ENCODE peak calls at places on chromosomes 1 and 21, in seven cellular contexts. One of them, this sample, is unnamed.

GRCh38 chr1:101338714-101339430 is 102.1 kb downstream of the S1PR1 start:
- DNase-seq in Panc1: no peak
- DNase-seq in A549: no peak
- DNase-seq in BJ: no peak
- DNase-seq in cardiac fibroblast: peak; percentile 29
- DNase-seq in HL-60: no peak
- DNase-seq in cardiac muscle cell: no peak
- DNase-seq in this sample: no peak

GRCh38 chr1:54280652-54281051 is 80.7 kb downstream of the MRPL37 start:
- DNase-seq in cardiac fibroblast: peak; percentile 12
- DNase-seq in Panc1: no peak
- DNase-seq in BJ: no peak
- DNase-seq in HL-60: no peak
- DNase-seq in A549: no peak
- DNase-seq in cardiac muscle cell: no peak
- DNase-seq in this sample: no peak

GRCh38 chr1:183590225-183591191 is at the start of gene NCF2:
- DNase-seq in Panc1: no peak
- DNase-seq in cardiac fibroblast: peak; percentile 64
- DNase-seq in A549: no peak
- DNase-seq in cardiac muscle cell: no peak
- DNase-seq in HL-60: peak; percentile 95
- DNase-seq in BJ: no peak
- DNase-seq in this sample: no peak

GRCh38 chr21:36337099-36337509 is 17.1 kb downstream of the MORC3 start:
- DNase-seq in cardiac muscle cell: no peak
- DNase-seq in HL-60: no peak
- DNase-seq in BJ: no peak
- DNase-seq in cardiac fibroblast: peak; percentile 81
- DNase-seq in A549: peak; percentile 73
- DNase-seq in Panc1: no peak
- DNase-seq in this sample: no peak

GRCh38 chr1:17572264-17572985 is 32.9 kb downstream of the ARHGEF10L start:
- DNase-seq in HL-60: no peak
- DNase-seq in Panc1: no peak
- DNase-seq in cardiac fibroblast: no peak
- DNase-seq in cardiac muscle cell: no peak
- DNase-seq in BJ: no peak
- DNase-seq in A549: no peak
- DNase-seq in this sample: no peak

GRCh38 chr1:99943238-99943794 is 26.5 kb upstream of the SLC35A3 start:
- DNase-seq in Panc1: no peak
- DNase-seq in cardiac muscle cell: peak; percentile 1
- DNase-seq in HL-60: no peak
- DNase-seq in A549: peak; percentile 5
- DNase-seq in cardiac fibroblast: peak; percentile 75
- DNase-seq in BJ: peak; percentile 71
- DNase-seq in this sample: no peak

GRCh38 chr1:51956528-51957509 is 33.7 kb downstream of the RAB3B start:
- DNase-seq in A549: no peak
- DNase-seq in cardiac muscle cell: peak; percentile 17
- DNase-seq in BJ: no peak
- DNase-seq in HL-60: no peak
- DNase-seq in Panc1: no peak
- DNase-seq in cardiac fibroblast: peak; percentile 51
- DNase-seq in this sample: peak; percentile 50

GRCh38 chr1:62356257-62356835 is 37.1 kb upstream of the KANK4 start:
- DNase-seq in BJ: peak; percentile 33
- DNase-seq in Panc1: no peak
- DNase-seq in cardiac muscle cell: no peak
- DNase-seq in cardiac fibroblast: peak; percentile 74
- DNase-seq in A549: peak; percentile 35
- DNase-seq in HL-60: no peak
- DNase-seq in this sample: no peak

GRCh38 chr21:41616063-41616591 is 108.2 kb upstream of the TMPRSS2 start:
- DNase-seq in cardiac muscle cell: no peak
- DNase-seq in cardiac fibroblast: peak; percentile 75
- DNase-seq in HL-60: no peak
- DNase-seq in Panc1: no peak
- DNase-seq in A549: no peak
- DNase-seq in BJ: peak; percentile 94
- DNase-seq in this sample: no peak

GRCh38 chr1:46211051-46211450 is 7.9 kb downstream of the LURAP1 start:
- DNase-seq in cardiac muscle cell: peak; percentile 52
- DNase-seq in BJ: no peak
- DNase-seq in Panc1: no peak
- DNase-seq in cardiac fibroblast: no peak
- DNase-seq in A549: no peak
- DNase-seq in HL-60: no peak
- DNase-seq in this sample: no peak

GRCh38 chr1:115507256-115507589 is 134.5 kb upstream of the VANGL1 start:
- DNase-seq in Panc1: no peak
- DNase-seq in A549: peak; percentile 28
- DNase-seq in BJ: no peak
- DNase-seq in cardiac fibroblast: peak; percentile 65
- DNase-seq in cardiac muscle cell: peak; percentile 56
- DNase-seq in HL-60: no peak
- DNase-seq in this sample: no peak
- TF ChIP-seq CTCF in Panc1: peak; percentile 48
- TF ChIP-seq CTCF in A549: peak; percentile 33
- TF ChIP-seq CTCF in BJ: peak; percentile 71
- TF ChIP-seq CTCF in cardiac fibroblast: peak; percentile 53
- TF ChIP-seq CTCF in cardiac muscle cell: peak; percentile 60
- TF ChIP-seq CTCF in HL-60: no peak
- TF ChIP-seq CTCF in this sample: peak; percentile 45

GRCh38 chr1:119987112-119987511 is 82.3 kb downstream of the NOTCH2 start:
- DNase-seq in HL-60: no peak
- DNase-seq in A549: peak; percentile 28
- DNase-seq in cardiac fibroblast: peak; percentile 98
- DNase-seq in BJ: peak; percentile 87
- DNase-seq in Panc1: no peak
- DNase-seq in cardiac muscle cell: no peak
- DNase-seq in this sample: no peak

GRCh38 chr1:119984771-119985170 is 84.7 kb downstream of the NOTCH2 start:
- DNase-seq in cardiac muscle cell: no peak
- DNase-seq in Panc1: no peak
- DNase-seq in A549: no peak
- DNase-seq in HL-60: no peak
- DNase-seq in BJ: no peak
- DNase-seq in cardiac fibroblast: no peak
- DNase-seq in this sample: no peak

GRCh38 chr1:119988316-119989067 is 81.0 kb downstream of the NOTCH2 start:
- DNase-seq in BJ: no peak
- DNase-seq in cardiac muscle cell: no peak
- DNase-seq in cardiac fibroblast: peak; percentile 70
- DNase-seq in A549: no peak
- DNase-seq in Panc1: no peak
- DNase-seq in HL-60: peak; percentile 41
- DNase-seq in this sample: no peak

GRCh38 chr1:119986007-119986497 is 83.4 kb downstream of the NOTCH2 start:
- DNase-seq in BJ: no peak
- DNase-seq in cardiac fibroblast: no peak
- DNase-seq in Panc1: no peak
- DNase-seq in cardiac muscle cell: no peak
- DNase-seq in A549: no peak
- DNase-seq in HL-60: no peak
- DNase-seq in this sample: no peak

GRCh38 chr1:119987689-119988088 is 81.8 kb downstream of the NOTCH2 start:
- DNase-seq in BJ: no peak
- DNase-seq in cardiac fibroblast: no peak
- DNase-seq in cardiac muscle cell: no peak
- DNase-seq in A549: no peak
- DNase-seq in HL-60: no peak
- DNase-seq in Panc1: no peak
- DNase-seq in this sample: no peak
- H3K4me3 ChIP-seq in BJ: no peak overlapping the region
- H3K4me3 ChIP-seq in cardiac fibroblast: no peak overlapping the region
- H3K4me3 ChIP-seq in cardiac muscle cell: no peak overlapping the region
- H3K4me3 ChIP-seq in A549: no peak overlapping the region
- H3K4me3 ChIP-seq in HL-60: no peak overlapping the region
- H3K4me3 ChIP-seq in Panc1: no peak overlapping the region
- H3K4me3 ChIP-seq in this sample: no peak overlapping the region

GRCh38 chr1:201877877-201878339 is 10.8 kb upstream of the SHISA4 start:
- DNase-seq in HL-60: no peak
- DNase-seq in cardiac muscle cell: peak; percentile 59
- DNase-seq in Panc1: no peak
- DNase-seq in cardiac fibroblast: peak; percentile 71
- DNase-seq in A549: peak; percentile 57
- DNase-seq in BJ: no peak
- DNase-seq in this sample: peak; percentile 70
- TF ChIP-seq CTCF in HL-60: peak; percentile 24
- TF ChIP-seq CTCF in cardiac muscle cell: peak; percentile 73
- TF ChIP-seq CTCF in Panc1: peak; percentile 84
- TF ChIP-seq CTCF in cardiac fibroblast: peak; percentile 66
- TF ChIP-seq CTCF in A549: peak; percentile 63
- TF ChIP-seq CTCF in BJ: peak; percentile 71
- TF ChIP-seq CTCF in this sample: peak; percentile 72

DNA sequence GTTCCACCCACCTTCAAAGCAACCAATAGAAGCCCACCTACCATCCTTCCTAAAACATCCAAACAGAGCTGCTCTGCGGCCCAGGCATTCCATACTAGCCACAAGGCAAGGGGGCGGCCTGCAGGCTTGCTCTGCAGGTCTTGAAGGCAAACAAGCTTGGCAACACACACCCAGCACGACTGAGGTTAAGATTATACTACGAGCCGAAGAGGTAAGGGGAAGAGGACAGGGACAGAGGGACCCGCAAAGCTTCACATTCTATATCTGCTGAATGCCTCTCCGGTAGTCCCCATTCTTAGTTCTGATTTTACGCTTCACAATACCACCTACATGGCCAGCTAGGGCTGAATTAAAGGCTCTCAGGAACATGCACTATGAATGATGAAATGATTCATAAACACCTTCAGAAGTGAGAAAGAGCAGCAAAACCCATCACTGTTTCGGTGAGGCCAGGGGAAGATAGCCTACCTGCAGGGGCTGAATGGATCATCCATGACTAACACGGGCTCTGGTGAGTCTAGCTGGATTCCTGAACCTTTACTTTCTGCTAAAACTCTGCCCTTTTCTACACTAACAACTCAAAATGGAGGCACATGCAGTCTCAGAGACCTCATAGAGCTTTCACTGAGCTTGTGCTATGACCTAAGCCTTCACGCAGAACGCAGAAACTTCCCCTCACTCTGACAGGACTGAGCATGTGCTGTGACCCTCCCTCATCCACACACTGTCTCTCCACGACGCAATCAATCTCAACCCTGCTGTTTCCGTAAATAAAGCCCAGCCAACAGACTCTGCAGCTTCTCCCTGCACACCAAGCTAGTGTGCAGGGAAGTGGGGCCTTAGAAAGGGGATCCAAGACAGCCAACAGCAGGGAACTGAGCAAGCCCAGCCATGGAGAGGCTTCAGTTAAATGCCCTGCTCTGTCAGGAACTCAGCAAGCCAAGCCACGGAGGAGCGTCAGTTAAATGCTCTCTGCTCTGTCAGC is 207.7 kb downstream of the SLC45A1 start:
- DNase-seq in A549: peak; percentile 76
- DNase-seq in BJ: peak; percentile 69
- DNase-seq in HL-60: peak; percentile 86
- DNase-seq in cardiac fibroblast: peak; percentile 90
- DNase-seq in cardiac muscle cell: peak; percentile 91
- DNase-seq in Panc1: peak; percentile 38
- DNase-seq in this sample: peak; percentile 88
- H3K4me3 ChIP-seq in A549: peak overlapping the region; percentile 27
- H3K4me3 ChIP-seq in BJ: peak overlapping the region; percentile 56
- H3K4me3 ChIP-seq in HL-60: peak overlapping the region; percentile 38
- H3K4me3 ChIP-seq in cardiac fibroblast: peak overlapping the region; percentile 56
- H3K4me3 ChIP-seq in cardiac muscle cell: peak overlapping the region; percentile 16
- H3K4me3 ChIP-seq in Panc1: peak overlapping the region; percentile 63
- H3K4me3 ChIP-seq in this sample: peak overlapping the region; percentile 55

GRCh38 chr1:179955731-179956130 is 1.1 kb downstream of the CEP350 start:
- DNase-seq in Panc1: no peak
- DNase-seq in BJ: no peak
- DNase-seq in cardiac fibroblast: no peak
- DNase-seq in A549: no peak
- DNase-seq in cardiac muscle cell: no peak
- DNase-seq in HL-60: no peak
- DNase-seq in this sample: no peak

GRCh38 chr1:179958359-179958758 is 3.7 kb downstream of the CEP350 start:
- DNase-seq in A549: no peak
- DNase-seq in cardiac muscle cell: no peak
- DNase-seq in Panc1: no peak
- DNase-seq in HL-60: no peak
- DNase-seq in BJ: no peak
- DNase-seq in cardiac fibroblast: no peak
- DNase-seq in this sample: no peak

GRCh38 chr1:179953974-179954493 is 576 bp upstream of the CEP350 start:
- DNase-seq in cardiac fibroblast: no peak
- DNase-seq in BJ: no peak
- DNase-seq in cardiac muscle cell: no peak
- DNase-seq in Panc1: no peak
- DNase-seq in HL-60: peak; percentile 51
- DNase-seq in A549: peak; percentile 62
- DNase-seq in this sample: no peak

GRCh38 chr1:179954494-179955317 is at the start of gene CEP350:
- DNase-seq in cardiac muscle cell: peak; percentile 99
- DNase-seq in HL-60: peak; percentile 98
- DNase-seq in A549: peak; percentile 99
- DNase-seq in cardiac fibroblast: peak; percentile 99
- DNase-seq in BJ: peak; percentile 96
- DNase-seq in Panc1: peak; percentile 97
- DNase-seq in this sample: peak; percentile 98

GRCh38 chr1:179955318-179955638 is 668 bp downstream of the CEP350 start:
- DNase-seq in Panc1: no peak
- DNase-seq in cardiac muscle cell: no peak
- DNase-seq in cardiac fibroblast: peak; percentile 33
- DNase-seq in BJ: no peak
- DNase-seq in HL-60: peak; percentile 32
- DNase-seq in A549: peak; percentile 37
- DNase-seq in this sample: no peak
- TF ChIP-seq CTCF in Panc1: no peak
- TF ChIP-seq CTCF in cardiac muscle cell: no peak
- TF ChIP-seq CTCF in cardiac fibroblast: no peak
- TF ChIP-seq CTCF in BJ: no peak
- TF ChIP-seq CTCF in HL-60: no peak
- TF ChIP-seq CTCF in A549: no peak
- TF ChIP-seq CTCF in this sample: no peak

This sample was measured in LNCaP clone FGC.